ENCODE peak calls at places on chromosomes 5 and 9, in six cellular contexts. X, E, D, K, N and U are unnamed samples.

GRCh38 chr9:93024646-93024910 is 33.9 kb upstream of the SUSD3 start:
- DNase-seq in E (no peak), X (no peak), D (no peak), N (no peak), K (no peak), U (no peak)

GRCh38 chr5:390571-391491 is 52.1 kb upstream of the EXOC3 start:
- DNase-seq in E (no peak), D (no peak), K (no peak), N (no peak), X (no peak), U (no peak)

GRCh38 chr5:149627070-149627469 is 45.8 kb downstream of the ARHGEF37 start:
- DNase-seq in D (no peak), K (no peak), E (no peak), N (no peak), X (no peak), U (no peak)

GRCh38 chr5:1222621-1223277 is 2.4 kb upstream of the SLC6A18 start:
- DNase-seq in K (no peak), E (no peak), X (no peak), D (no peak), N (no peak), U (no peak)

GRCh38 chr5:19695248-19695647 is 292.8 kb downstream of the CDH18 start:
- DNase-seq in E (no peak), N (no peak), D (no peak), X (no peak), K (no peak), U (no peak)

GRCh38 chr5:36300927-36301540 is 668 bp downstream of the RANBP3L start:
- DNase-seq in D (no peak), K (no peak), X (no peak), E (no peak), N (no peak), U (no peak)

GRCh38 chr5:39566891-39567290 is 142.1 kb upstream of the DAB2 start:
- DNase-seq in D (no peak), N (peak; percentile 38), X (no peak), E (no peak), K (no peak), U (no peak)

GRCh38 chr5:76801803-76802195 is 17.0 kb upstream of the F2RL1 start:
- DNase-seq in E (no peak), N (no peak), D (no peak), X (no peak), K (no peak), U (no peak)

GRCh38 chr9:77714077-77714549 is 66.0 kb upstream of the GNA14 start:
- DNase-seq in D (no peak), K (no peak), X (no peak), E (no peak), N (no peak), U (no peak)

GRCh38 chr5:178576591-178577351 is 13.4 kb downstream of the COL23A1 start:
- DNase-seq in X (no peak), E (peak; percentile 78), N (no peak), D (no peak), K (no peak), U (no peak)

GRCh38 chr5:73764996-73765395 is 139.0 kb downstream of the ARHGEF28 start:
- DNase-seq in X (no peak), D (no peak), E (no peak), K (no peak), N (no peak), U (no peak)

GRCh38 chr9:129494113-129494789 is 126.7 kb downstream of the C9orf50 start:
- DNase-seq in E (peak; percentile 21), X (no peak), K (no peak), D (no peak), N (no peak), U (no peak)

GRCh38 chr5:137248476-137248970 is 250.6 kb downstream of the SPOCK1 start:
- DNase-seq in X (no peak), E (no peak), N (no peak), K (no peak), D (no peak), U (no peak)

GRCh38 chr9:109052416-109052815 is 39.1 kb upstream of the CTNNAL1 start:
- DNase-seq in N (peak; percentile 66), D (no peak), X (no peak), E (no peak), K (no peak), U (no peak)